ENCODE peak calls at places on chromosome X, in five cellular contexts. A is tibial nerve, K is MM.1S, C is GM12878, P is left lung. S is an unnamed sample.

GRCh38 chrX:65985922-65986588 is 53.8 kb downstream of the VSIG4 start:
- DNase-seq in A (peak; percentile 17), K (peak; percentile 76), C (peak; percentile 55), P (no peak), S (no peak)

GRCh38 chrX:71885099-71885498 is 25.5 kb upstream of the NHSL2 start:
- DNase-seq in A (no peak), K (no peak), C (no peak), P (no peak), S (no peak)

GRCh38 chrX:39984191-39984956 is 113.4 kb downstream of the BCOR start:
- DNase-seq in A (no peak), K (no peak), C (peak; percentile 8), P (no peak), S (no peak)

GRCh38 chrX:139738581-139738980 is 30.6 kb upstream of the MCF2 start:
- DNase-seq in A (no peak), K (peak; percentile 53), C (no peak), P (no peak), S (no peak)

GRCh38 chrX:154531626-154532025 is 15.0 kb downstream of the G6PD start:
- DNase-seq in A (no peak), K (no peak), C (no peak), P (no peak), S (no peak)

GRCh38 chrX:106203315-106203714 is 35.2 kb downstream of the PWWP3B start:
- DNase-seq in A (no peak), K (no peak), C (no peak), P (no peak), S (no peak)

GRCh38 chrX:153412746-153413720 is 1.8 kb downstream of the ZFP92 start:
- DNase-seq in A (no peak), K (no peak), C (no peak), P (no peak), S (no peak)

GRCh38 chrX:150152036-150152435 is 211.1 kb upstream of the MAMLD1 start:
- DNase-seq in A (no peak), K (no peak), C (no peak), P (no peak), S (no peak)

GRCh38 chrX:21225643-21226042 is 148.6 kb upstream of the CNKSR2 start:
- DNase-seq in A (no peak), K (no peak), C (no peak), P (no peak), S (no peak)

GRCh38 chrX:133921764-133922389 is 63.5 kb downstream of the GPC3 start:
- DNase-seq in A (peak; percentile 4), K (peak; percentile 37), C (no peak), P (no peak), S (no peak)

GRCh38 chrX:53263597-53264094 is 17.7 kb downstream of the IQSEC2 start:
- DNase-seq in A (no peak), K (no peak), C (no peak), P (no peak), S (peak; percentile 13)

GRCh38 chrX:19955306-19955705 is 35.6 kb downstream of the BCLAF3 start:
- DNase-seq in A (peak; percentile 5), K (no peak), C (no peak), P (no peak), S (no peak)

GRCh38 chrX:130467936-130468335 is 66.1 kb downstream of the RBMX2 start:
- DNase-seq in A (no peak), K (no peak), C (no peak), P (no peak), S (no peak)

GRCh38 chrX:54063361-54063760 is 19.1 kb upstream of the PHF8 start:
- DNase-seq in A (no peak), K (no peak), C (no peak), P (no peak), S (no peak)

GRCh38 chrX:20974326-20974725 is 399.9 kb upstream of the CNKSR2 start:
- DNase-seq in A (no peak), K (no peak), C (no peak), P (no peak), S (no peak)

GRCh38 chrX:23908219-23909003 is 605 bp downstream of the CXorf58 start:
- DNase-seq in A (no peak), K (peak; percentile 65), C (no peak), P (no peak), S (no peak)

GRCh38 chrX:7876957-7877356 is 34.0 kb downstream of the VCX start:
- DNase-seq in A (no peak), K (no peak), C (no peak), P (no peak), S (no peak)

DNA sequence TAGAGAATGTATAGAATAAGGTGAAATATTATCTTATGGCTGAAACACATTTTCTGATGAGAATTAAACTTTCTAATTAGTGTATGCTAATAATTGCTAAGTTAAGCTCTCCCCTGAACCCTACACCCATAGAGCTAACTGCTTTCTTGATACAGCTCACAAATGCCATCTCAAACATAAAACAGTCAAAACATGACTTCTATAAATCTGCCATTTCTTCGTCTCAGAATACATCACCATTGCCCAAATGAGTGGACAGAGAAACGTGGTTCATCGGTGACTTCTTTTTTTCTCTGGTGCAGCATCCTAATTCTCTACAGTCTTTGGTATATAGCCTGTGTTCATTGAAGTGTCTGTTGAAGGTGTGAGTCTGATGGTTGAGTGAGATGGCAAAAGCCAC is 554.6 kb downstream of the NLGN4X start:
- DNase-seq in A (no peak), K (no peak), C (no peak), P (no peak), S (no peak)
- H3K4me3 ChIP-seq in A (no peak overlapping the region), K (no peak overlapping the region), C (no peak overlapping the region), P (no peak overlapping the region), S (no peak overlapping the region)

GRCh38 chrX:100316987-100317386 is 93.1 kb downstream of the PCDH19 start:
- DNase-seq in A (no peak), K (no peak), C (no peak), P (peak; percentile 27), S (no peak)
- H3K27ac ChIP-seq in A (no peak overlapping the region), K (no peak overlapping the region), C (no peak overlapping the region), P (no peak overlapping the region), S (no peak overlapping the region)

DNA sequence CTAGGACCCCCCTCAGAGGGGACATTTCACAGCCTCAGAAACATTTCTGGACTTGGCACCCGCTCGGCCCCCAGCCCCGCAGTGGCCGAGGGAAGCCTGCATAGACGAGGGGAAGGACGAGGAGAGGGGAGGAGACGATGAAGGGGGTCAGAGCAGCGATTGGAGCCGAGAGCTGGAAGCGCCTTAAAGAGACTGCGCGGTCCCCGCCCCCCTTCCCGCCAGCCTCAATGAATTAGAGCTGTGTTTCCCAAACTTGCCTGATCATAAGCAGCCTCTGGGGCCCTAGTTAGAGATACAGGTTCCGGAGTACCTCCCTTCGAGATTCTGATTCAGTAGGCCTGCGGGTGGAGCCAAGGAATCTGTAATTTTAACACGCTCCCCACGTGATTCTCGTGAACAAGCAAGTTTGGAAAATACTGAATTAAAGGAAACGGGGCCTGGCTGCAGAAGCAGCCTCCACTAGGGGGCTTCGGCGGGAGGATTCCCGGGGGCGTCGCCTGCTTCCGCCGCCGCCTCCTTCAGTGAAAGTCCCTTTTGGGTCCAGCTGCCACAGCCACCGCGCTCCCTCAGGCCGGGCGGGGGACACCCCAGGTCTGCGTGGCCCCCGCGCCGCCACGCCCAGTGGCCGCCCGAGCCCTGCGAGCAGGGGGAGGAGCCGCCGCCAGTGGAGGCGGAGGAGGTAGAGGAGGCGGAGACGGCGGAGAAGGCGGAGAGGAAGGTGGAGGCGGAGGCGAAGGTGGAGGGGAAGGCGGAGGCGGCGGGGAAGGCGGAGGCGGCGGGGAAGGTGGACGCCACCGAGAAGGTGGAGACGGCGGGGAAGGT is at the start of gene USP27X:
- DNase-seq in A (peak; percentile 61), K (peak; percentile 81), C (peak; percentile 27), P (peak; percentile 94), S (peak; percentile 78)
- TF ChIP-seq CTCF in A (peak; percentile 79), K (peak; percentile 40), C (peak; percentile 43), P (no peak), S (no peak)

DNA sequence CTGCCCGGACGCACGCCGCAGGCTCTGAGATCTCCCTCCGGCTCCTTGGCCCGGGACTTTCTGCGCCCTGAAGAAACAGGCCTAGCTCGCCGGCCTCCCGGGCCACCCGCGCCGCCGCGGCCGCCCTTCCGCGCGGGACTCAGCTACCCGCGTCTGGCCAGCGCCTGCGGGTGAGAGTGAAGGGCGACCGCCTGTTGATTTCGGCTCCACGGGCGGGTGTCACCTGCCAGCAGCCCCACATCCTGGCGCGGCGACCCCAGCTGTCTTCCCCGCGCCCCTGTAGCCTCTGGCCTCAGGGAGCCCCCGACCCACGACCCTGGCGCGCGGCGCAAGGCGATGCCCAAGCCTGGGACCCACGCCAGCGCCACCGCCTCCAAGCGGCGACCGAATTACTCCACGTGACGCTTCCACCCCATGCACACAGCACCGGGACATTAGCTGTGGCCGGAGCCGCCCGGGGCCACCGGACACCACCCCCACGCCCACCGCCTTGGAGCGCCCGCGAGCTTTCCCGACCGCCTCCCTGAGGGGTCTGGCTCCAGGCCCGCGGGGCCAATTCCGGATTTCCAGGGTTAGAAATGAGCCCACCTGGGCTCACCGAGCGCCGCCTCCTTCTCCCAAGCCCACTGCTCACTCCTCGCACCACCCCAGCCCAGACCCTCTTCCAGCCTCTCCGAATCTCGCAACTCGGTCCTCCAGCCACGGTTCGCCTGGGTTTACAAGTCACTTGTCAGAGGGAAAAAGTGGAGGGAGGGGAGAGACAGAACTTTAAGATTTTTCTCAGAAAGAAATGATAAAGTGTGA is 10.2 kb downstream of the ARX start:
- DNase-seq in A (no peak), K (no peak), C (no peak), P (no peak), S (no peak)
- H3K4me3 ChIP-seq in A (peak overlapping the region; percentile 34), K (no peak overlapping the region), C (no peak overlapping the region), P (no peak overlapping the region), S (no peak overlapping the region)

GRCh38 chrX:10174051-10174450 is 17.3 kb downstream of the CLCN4 start:
- DNase-seq in A (no peak), K (no peak), C (no peak), P (no peak), S (no peak)
- H3K27ac ChIP-seq in A (no peak overlapping the region), K (no peak overlapping the region), C (no peak overlapping the region), P (no peak overlapping the region), S (peak overlapping the region; percentile 79)

GRCh38 chrX:51487960-51488267 is 8.5 kb downstream of the NUDT11 start:
- DNase-seq in A (no peak), K (no peak), C (no peak), P (no peak), S (no peak)
- TF ChIP-seq CTCF in A (no peak), K (no peak), C (no peak), P (no peak), S (no peak)

GRCh38 chrX:119482497-119483480 is 14.5 kb downstream of the SLC25A5 start:
- DNase-seq in A (peak; percentile 29), K (peak; percentile 65), C (no peak), P (peak; percentile 94), S (no peak)
- H3K4me3 ChIP-seq in A (peak overlapping the region; percentile 51), K (peak overlapping the region; percentile 45), C (no peak overlapping the region), P (peak overlapping the region; percentile 22), S (peak overlapping the region; percentile 36)

S was measured in dorsolateral prefrontal cortex.